ENCODE peak calls at places on chromosomes 3 and 15, in six cellular contexts. T, C, H, Y, R and I are unnamed samples.

GRCh38 chr15:28969511-28970085 is 83.8 kb downstream of the APBA2 start:
- DNase-seq in T (no peak), C (no peak), H (no peak), Y (no peak), R (no peak), I (no peak)

GRCh38 chr15:43251863-43252241 is 14.9 kb downstream of the TGM5 start:
- DNase-seq in T (no peak), C (no peak), H (no peak), Y (no peak), R (no peak), I (no peak)

GRCh38 chr3:130787422-130788068 is 40.9 kb upstream of the PIK3R4 start:
- DNase-seq in T (no peak), C (no peak), H (no peak), Y (no peak), R (no peak), I (no peak)

GRCh38 chr3:126469479-126469878 is 6.2 kb downstream of the ZXDC start:
- DNase-seq in T (no peak), C (no peak), H (no peak), Y (no peak), R (no peak), I (no peak)

GRCh38 chr3:50227390-50228183 is 8.4 kb upstream of the GNAI2 start:
- DNase-seq in T (peak; percentile 95), C (peak; percentile 91), H (peak; percentile 97), Y (peak; percentile 96), R (peak; percentile 92), I (peak; percentile 91)

GRCh38 chr3:49563040-49563578 is 8.8 kb downstream of the BSN start:
- DNase-seq in T (no peak), C (no peak), H (peak; percentile 15), Y (no peak), R (no peak), I (no peak)

GRCh38 chr15:77731945-77732344 is 99.2 kb upstream of the LINGO1 start:
- DNase-seq in T (no peak), C (no peak), H (no peak), Y (no peak), R (no peak), I (no peak)

GRCh38 chr15:95175914-95176658 is 944.7 kb downstream of the MCTP2 start:
- DNase-seq in T (no peak), C (no peak), H (no peak), Y (peak; percentile 79), R (peak; percentile 89), I (no peak)

GRCh38 chr3:113211370-113212154 is at the start of gene BOC:
- DNase-seq in T (peak; percentile 20), C (peak; percentile 66), H (peak; percentile 62), Y (peak; percentile 57), R (peak; percentile 79), I (peak; percentile 36)

GRCh38 chr3:190323241-190323617 is 983 bp upstream of the CLDN1 start:
- DNase-seq in T (no peak), C (peak; percentile 39), H (no peak), Y (no peak), R (peak; percentile 17), I (no peak)

GRCh38 chr3:133362539-133362938 is 37.3 kb upstream of the BFSP2 start:
- DNase-seq in T (no peak), C (no peak), H (no peak), Y (no peak), R (no peak), I (no peak)

GRCh38 chr15:38263996-38264395 is 11.4 kb downstream of the SPRED1 start:
- DNase-seq in T (no peak), C (no peak), H (no peak), Y (no peak), R (no peak), I (no peak)

GRCh38 chr3:58570851-58571250 is 6.3 kb downstream of the FAM107A start:
- DNase-seq in T (no peak), C (no peak), H (no peak), Y (no peak), R (no peak), I (no peak)

GRCh38 chr3:66267031-66267430 is 46.2 kb downstream of the SLC25A26 start:
- DNase-seq in T (no peak), C (no peak), H (no peak), Y (no peak), R (no peak), I (no peak)

GRCh38 chr3:67526246-67526645 is 128.2 kb downstream of the SUCLG2 start:
- DNase-seq in T (no peak), C (no peak), H (no peak), Y (peak; percentile 89), R (peak; percentile 78), I (no peak)

GRCh38 chr3:104909721-104910120 is 457.0 kb upstream of the ALCAM start:
- DNase-seq in T (no peak), C (no peak), H (no peak), Y (no peak), R (peak; percentile 14), I (no peak)

GRCh38 chr15:70493787-70494514 is 269.4 kb downstream of the UACA start:
- DNase-seq in T (no peak), C (no peak), H (no peak), Y (no peak), R (no peak), I (no peak)

GRCh38 chr3:146274833-146275232 is 23.9 kb upstream of the PLSCR4 start:
- DNase-seq in T (no peak), C (no peak), H (no peak), Y (peak; percentile 28), R (peak; percentile 95), I (no peak)

GRCh38 chr15:25057574-25057973 is 102.8 kb downstream of the SNRPN start:
- DNase-seq in T (no peak), C (no peak), H (no peak), Y (no peak), R (no peak), I (no peak)

GRCh38 chr15:25058080-25058785 is 103.4 kb downstream of the SNRPN start:
- DNase-seq in T (no peak), C (no peak), H (no peak), Y (no peak), R (no peak), I (no peak)

GRCh38 chr15:25055356-25056068 is 100.7 kb downstream of the SNRPN start:
- DNase-seq in T (peak; percentile 9), C (no peak), H (no peak), Y (no peak), R (no peak), I (no peak)

GRCh38 chr15:25054943-25055342 is 100.2 kb downstream of the SNRPN start:
- DNase-seq in T (no peak), C (no peak), H (no peak), Y (no peak), R (no peak), I (no peak)

DNA sequence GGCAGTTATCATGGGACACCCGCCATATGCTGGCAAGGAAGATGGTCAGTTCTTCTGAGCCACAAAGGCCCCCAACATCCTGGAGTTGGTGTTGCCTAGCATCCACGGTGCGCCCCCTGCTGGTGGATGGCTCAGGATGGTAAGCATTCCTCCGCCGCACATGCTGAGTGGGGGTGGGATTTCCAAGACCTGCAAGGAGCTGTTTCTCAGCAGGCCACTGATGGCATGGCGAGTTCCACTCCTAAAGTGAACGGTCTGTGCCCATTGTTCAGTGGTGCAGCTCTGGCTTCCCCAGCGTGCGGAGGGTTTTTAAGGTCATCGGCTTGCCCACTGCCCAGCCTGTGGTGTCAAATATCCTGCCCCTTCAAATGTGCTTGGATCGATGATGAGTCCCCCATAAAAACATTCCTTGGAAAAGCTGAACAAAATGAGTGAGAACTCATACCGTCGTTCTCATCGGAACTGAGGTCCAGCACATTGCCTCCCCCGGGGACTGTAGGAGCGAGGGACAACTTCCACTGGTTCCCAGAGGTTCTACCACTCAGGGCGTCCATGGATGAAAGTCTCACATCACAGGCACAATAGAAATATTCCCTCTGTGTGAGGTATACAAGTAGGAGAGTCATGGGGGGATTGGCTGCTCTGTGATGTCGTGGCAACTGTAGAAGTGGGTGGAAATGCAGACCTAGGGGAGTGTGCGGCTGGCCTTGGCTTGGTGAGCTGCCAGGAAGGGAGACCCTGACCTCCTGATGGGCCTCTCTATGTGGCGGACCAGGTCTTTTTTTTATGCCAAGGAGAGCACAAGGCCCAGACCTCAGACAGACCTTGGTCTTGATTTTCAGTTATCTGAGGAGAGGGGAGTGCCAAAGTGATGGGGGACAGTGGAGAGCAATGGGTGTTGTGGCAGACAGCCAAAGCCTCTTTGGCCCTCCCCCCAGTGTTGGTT is 102.0 kb downstream of the SNRPN start:
- DNase-seq in T (peak; percentile 6), C (no peak), H (no peak), Y (no peak), R (no peak), I (no peak)
- H3K4me3 ChIP-seq in T (no peak overlapping the region), C (no peak overlapping the region), H (no peak overlapping the region), Y (no peak overlapping the region), R (no peak overlapping the region), I (no peak overlapping the region)

DNA sequence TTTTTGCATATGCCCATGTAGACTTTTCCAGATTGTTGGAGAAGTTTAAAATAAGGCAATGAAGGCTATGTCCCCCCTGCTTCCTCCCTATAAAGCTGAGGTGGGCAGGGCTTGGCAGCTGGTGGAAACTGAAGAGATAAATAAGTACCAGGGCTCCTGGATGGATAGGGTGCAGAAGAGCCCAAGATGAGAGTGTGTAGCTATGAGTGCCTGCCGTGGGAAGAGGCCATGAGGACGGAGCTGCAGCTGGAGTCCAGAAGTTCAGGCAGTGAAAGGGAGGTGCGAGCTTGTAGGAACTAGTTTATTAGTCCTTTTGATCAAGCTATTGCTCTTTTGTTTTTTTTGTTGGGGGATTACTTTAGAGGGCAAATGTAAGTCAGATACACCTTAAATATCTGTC is 52.4 kb downstream of the PHLDB2 start:
- DNase-seq in T (no peak), C (no peak), H (no peak), Y (no peak), R (no peak), I (no peak)
- H3K4me1 ChIP-seq in T (no peaks in the 10 kb centered on the region), C (peaks cover 4% of the 10 kb centered on the region), H (no peaks in the 10 kb centered on the region), Y (peaks cover 31% of the 10 kb centered on the region), R (peaks cover 21% of the 10 kb centered on the region), I (peaks cover 96% of the 10 kb centered on the region)

GRCh38 chr15:97963779-97964178 is 3.3 kb downstream of the ARRDC4 start:
- DNase-seq in T (no peak), C (no peak), H (peak; percentile 39), Y (no peak), R (no peak), I (no peak)

GRCh38 chr15:97961067-97961954 is 808 bp downstream of the ARRDC4 start:
- DNase-seq in T (peak; percentile 73), C (peak; percentile 65), H (peak; percentile 67), Y (peak; percentile 40), R (peak; percentile 22), I (peak; percentile 56)

GRCh38 chr15:97960364-97961066 is at the start of gene ARRDC4:
- DNase-seq in T (peak; percentile 100), C (peak; percentile 100), H (peak; percentile 100), Y (peak; percentile 100), R (peak; percentile 100), I (peak; percentile 100)

GRCh38 chr15:97959738-97960363 is 652 bp upstream of the ARRDC4 start:
- DNase-seq in T (peak; percentile 45), C (no peak), H (no peak), Y (no peak), R (no peak), I (no peak)

DNA sequence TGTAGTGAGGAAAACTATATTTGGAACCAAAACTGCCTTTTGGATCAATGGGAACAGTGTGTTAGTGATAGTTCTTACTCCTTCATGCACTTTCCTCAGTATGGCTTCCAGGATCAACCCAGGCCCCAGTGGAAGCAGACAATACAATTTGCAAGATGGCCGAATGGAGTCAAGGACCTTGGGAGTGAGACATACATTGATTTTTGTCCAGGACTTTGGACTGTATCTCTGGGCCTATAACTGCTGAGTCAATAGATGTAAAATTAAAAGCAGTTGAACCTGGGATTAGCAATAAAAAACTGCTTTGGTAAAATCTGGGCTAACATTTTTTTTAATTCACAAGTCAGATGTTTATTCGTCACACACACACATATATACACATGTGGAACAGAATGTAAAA is 1.8 kb downstream of the ARRDC4 start:
- DNase-seq in T (no peak), C (no peak), H (no peak), Y (no peak), R (no peak), I (no peak)
- H3K4me3 ChIP-seq in T (no peak overlapping the region), C (peak overlapping the region; percentile 90), H (no peak overlapping the region), Y (peak overlapping the region; percentile 85), R (peak overlapping the region; percentile 96), I (peak overlapping the region; percentile 87)

GRCh38 chr15:64503197-64503596 is 42.8 kb downstream of the ZNF609 start:
- DNase-seq in T (no peak), C (no peak), H (no peak), Y (no peak), R (peak; percentile 55), I (no peak)
- H3K4me1 ChIP-seq in T (peaks cover 16% of the 10 kb centered on the region), C (peaks cover 19% of the 10 kb centered on the region), H (peaks cover 21% of the 10 kb centered on the region), Y (peaks cover 6% of the 10 kb centered on the region), R (peaks cover 50% of the 10 kb centered on the region), I (peaks cover 67% of the 10 kb centered on the region)